ENCODE peak calls at places on chromosomes 4 and X, in nine cellular contexts. Q is astrocyte of the spinal cord, C is tibial nerve, R is pancreas, T is choroid plexus epithelial cell, A is spleen, V is BJ, U is dorsolateral prefrontal cortex, P is fibroblast of mammary gland. D is an unnamed sample.

GRCh38 chrX:20954014-20954413 is 420.2 kb upstream of the CNKSR2 start:
- DNase-seq in U (no peak), C (no peak), A (no peak), R (no peak), P (no peak), Q (no peak), T (no peak), V (no peak), D (no peak)

GRCh38 chrX:95974885-95975284 is 709.8 kb upstream of the DIAPH2 start:
- DNase-seq in A (no peak), C (no peak), V (no peak), P (no peak), R (no peak), U (no peak), Q (no peak), T (no peak), D (no peak)

GRCh38 chr4:74535471-74535870 is 90.5 kb downstream of the AREG start:
- DNase-seq in Q (no peak), T (no peak), V (no peak), C (no peak), U (no peak), R (no peak), A (no peak), P (no peak), D (no peak)

GRCh38 chrX:65643046-65643785 is 24.2 kb upstream of the MSN start:
- DNase-seq in Q (peak; percentile 52), V (no peak), U (no peak), T (peak; percentile 10), A (no peak), P (peak; percentile 36), R (no peak), C (no peak), D (peak; percentile 42)

GRCh38 chr4:153215976-153216375 is 11.7 kb downstream of the TRIM2 start:
- DNase-seq in Q (no peak), R (no peak), P (peak; percentile 78), V (no peak), C (no peak), U (no peak), T (peak; percentile 44), A (no peak), D (no peak)

GRCh38 chr4:186881521-186882220 is 158.0 kb upstream of the FAT1 start:
- DNase-seq in V (peak; percentile 50), A (no peak), T (peak; percentile 72), P (peak; percentile 67), Q (peak; percentile 85), R (no peak), C (no peak), U (no peak), D (no peak)

GRCh38 chr4:25727711-25728493 is 72.3 kb downstream of the SLC34A2 start:
- DNase-seq in U (no peak), V (no peak), T (no peak), C (no peak), R (no peak), P (no peak), Q (no peak), A (no peak), D (no peak)

GRCh38 chr4:56908206-56909082 is 744 bp downstream of the REST start:
- DNase-seq in P (peak; percentile 49), C (peak; percentile 21), Q (peak; percentile 74), T (peak; percentile 71), V (no peak), A (peak; percentile 95), U (no peak), R (peak; percentile 68), D (peak; percentile 65)

GRCh38 chrX:41877167-41877566 is 46.2 kb downstream of the CASK start:
- DNase-seq in R (no peak), A (no peak), T (no peak), U (no peak), V (no peak), C (no peak), P (no peak), Q (no peak), D (no peak)

GRCh38 chr4:20288047-20288650 is 36.4 kb downstream of the SLIT2 start:
- DNase-seq in T (no peak), A (no peak), U (no peak), R (no peak), P (peak; percentile 56), Q (peak; percentile 20), V (no peak), C (no peak), D (peak; percentile 25)

GRCh38 chr4:145812902-145813301 is 125.7 kb downstream of the ZNF827 start:
- DNase-seq in T (peak; percentile 64), P (peak; percentile 14), A (no peak), V (no peak), U (no peak), R (no peak), Q (no peak), C (no peak), D (no peak)

GRCh38 chrX:39309721-39310152 is 508.5 kb downstream of the MID1IP1 start:
- DNase-seq in Q (peak; percentile 7), A (no peak), R (no peak), C (no peak), P (no peak), U (no peak), V (no peak), T (peak; percentile 47), D (peak; percentile 19)

GRCh38 chrX:39176105-39176504 is 374.8 kb downstream of the MID1IP1 start:
- DNase-seq in R (no peak), Q (no peak), V (no peak), P (no peak), A (no peak), U (no peak), C (no peak), T (no peak), D (no peak)

GRCh38 chr4:165355900-165356300 is 22.9 kb upstream of the CPE start:
- DNase-seq in C (no peak), R (no peak), P (peak; percentile 64), T (peak; percentile 70), U (no peak), A (no peak), V (no peak), Q (peak; percentile 59), D (peak; percentile 59)

GRCh38 chr4:165378398-165378762 is 428 bp upstream of the CPE start:
- DNase-seq in U (no peak), Q (no peak), A (no peak), T (no peak), C (no peak), V (no peak), P (no peak), R (no peak), D (no peak)

GRCh38 chrX:137549073-137549472 is 16.9 kb upstream of the ZIC3 start:
- DNase-seq in V (no peak), T (no peak), P (no peak), A (no peak), Q (no peak), R (no peak), C (no peak), U (no peak), D (no peak)
- TF ChIP-seq CTCF in V (no peak), T (no peak), P (no peak), A (no peak), Q (no peak), R (no peak), C (no peak), U (no peak), D (no peak)

GRCh38 chrX:14496674-14497073 is 32.7 kb upstream of the GLRA2 start:
- DNase-seq in Q (peak; percentile 3), V (no peak), R (no peak), A (no peak), C (no peak), P (no peak), T (no peak), U (no peak), D (peak; percentile 0)

GRCh38 chrX:14491689-14492088 is 37.6 kb upstream of the GLRA2 start:
- DNase-seq in C (no peak), P (no peak), T (no peak), U (no peak), Q (no peak), R (no peak), A (no peak), V (no peak), D (no peak)

GRCh38 chrX:14501312-14501711 is 28.0 kb upstream of the GLRA2 start:
- DNase-seq in V (no peak), R (no peak), A (no peak), T (no peak), P (no peak), C (no peak), U (no peak), Q (peak; percentile 4), D (no peak)

DNA sequence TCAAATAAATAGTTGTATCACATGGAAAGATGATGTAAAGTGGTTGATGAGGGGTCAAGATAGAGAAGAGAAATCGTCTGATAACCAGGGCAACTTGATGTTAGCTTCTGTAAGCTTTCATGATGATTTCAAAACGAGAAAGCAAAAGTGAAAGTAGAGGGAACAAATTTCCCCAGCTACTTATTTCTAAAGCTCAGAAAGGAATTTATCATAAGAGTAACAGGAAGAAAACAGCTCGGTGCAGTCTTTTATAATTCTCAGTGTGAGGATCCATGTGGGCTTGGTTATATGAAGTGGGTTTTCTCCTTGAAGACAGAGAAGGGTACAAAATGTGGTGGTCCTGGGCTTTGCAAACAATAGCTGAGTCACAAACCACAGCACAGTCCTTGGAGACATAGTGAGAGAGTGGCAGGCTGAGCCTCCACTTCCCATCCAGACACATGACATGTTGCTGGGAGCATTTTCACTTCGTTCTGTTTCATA is 32.1 kb upstream of the GLRA2 start:
- DNase-seq in U (no peak), A (no peak), T (peak; percentile 3), P (peak; percentile 19), Q (peak; percentile 12), R (no peak), V (no peak), C (no peak), D (no peak)
- H3K4me3 ChIP-seq in U (peak overlapping the region; percentile 46), A (no peak overlapping the region), T (no peak overlapping the region), P (no peak overlapping the region), Q (no peak overlapping the region), R (no peak overlapping the region), V (peak overlapping the region; percentile 22), C (peak overlapping the region; percentile 3), D (peak overlapping the region; percentile 7)

DNA sequence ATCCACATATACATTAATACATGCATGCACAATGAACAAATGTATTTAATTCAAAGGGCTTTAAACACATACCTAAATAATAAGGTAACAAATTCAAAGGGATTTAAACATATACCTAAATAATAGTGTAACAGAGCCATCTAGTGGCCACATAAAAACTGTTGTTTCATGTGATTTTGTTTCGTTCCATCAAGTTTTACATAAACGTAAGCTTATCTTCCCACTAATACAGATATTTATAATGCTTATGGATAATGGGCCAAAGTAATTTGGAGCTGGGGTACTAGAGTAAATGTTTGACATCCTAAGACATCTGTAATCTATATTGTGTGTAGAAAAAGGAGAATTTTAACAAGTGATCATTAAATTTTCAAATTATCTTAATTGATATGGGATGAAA is 82.3 kb downstream of the PRSS12 start:
- DNase-seq in P (peak; percentile 66), V (no peak), A (no peak), C (no peak), U (no peak), Q (peak; percentile 72), R (no peak), T (peak; percentile 80), D (peak; percentile 74)
- TF ChIP-seq CTCF in P (peak; percentile 54), V (peak; percentile 40), A (peak; percentile 46), C (peak; percentile 43), U (peak; percentile 65), Q (peak; percentile 43), R (peak; percentile 28), T (peak; percentile 46), D (peak; percentile 32)

DNA sequence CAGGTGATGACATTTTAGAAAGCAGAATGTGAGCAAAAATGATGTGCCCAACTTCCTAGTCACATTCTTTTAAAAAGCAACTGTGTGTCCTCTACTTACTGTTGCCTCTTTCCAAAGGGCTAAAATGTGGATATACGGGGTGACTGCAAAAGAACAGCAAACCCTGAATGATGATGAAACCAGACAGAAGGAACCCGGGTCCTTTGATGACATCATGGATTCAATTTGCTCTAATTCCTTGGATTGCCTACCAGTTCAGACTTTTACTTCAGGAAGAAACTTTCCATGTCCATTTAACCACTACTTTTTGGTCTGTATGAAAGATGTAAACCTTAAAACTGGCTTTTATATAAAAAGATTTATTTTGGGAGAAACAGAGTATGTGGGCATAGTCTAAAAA is 190.9 kb upstream of the MAB21L2 start:
- DNase-seq in U (no peak), T (no peak), P (no peak), R (no peak), Q (no peak), C (no peak), V (no peak), A (no peak), D (no peak)
- H3K4me3 ChIP-seq in U (no peak overlapping the region), T (no peak overlapping the region), P (no peak overlapping the region), R (no peak overlapping the region), Q (no peak overlapping the region), C (no peak overlapping the region), V (no peak overlapping the region), A (no peak overlapping the region), D (no peak overlapping the region)